ENCODE peak calls at places on chromosomes 11 and 22, in six cellular contexts. M, Z, Q, F, R and H are unnamed samples.

GRCh38 chr11:77191823-77192495 is 63.9 kb downstream of the MYO7A start:
- DNase-seq in M (peak; percentile 90), Z (peak; percentile 91), Q (no peak), F (peak; percentile 26), R (no peak), H (peak; percentile 88)

GRCh38 chr11:103625624-103625965 is 410.8 kb upstream of the DDI1 start:
- DNase-seq in M (no peak), Z (no peak), Q (no peak), F (no peak), R (no peak), H (no peak)

GRCh38 chr22:28395920-28396447 is 283.7 kb downstream of the TTC28 start:
- DNase-seq in M (no peak), Z (no peak), Q (no peak), F (peak; percentile 48), R (no peak), H (no peak)

GRCh38 chr22:27597703-27598444 is 203.7 kb downstream of the MN1 start:
- DNase-seq in M (no peak), Z (no peak), Q (no peak), F (peak; percentile 12), R (no peak), H (peak; percentile 10)

GRCh38 chr11:1440066-1440465 is 46.5 kb downstream of the MOB2 start:
- DNase-seq in M (no peak), Z (no peak), Q (no peak), F (no peak), R (no peak), H (no peak)

GRCh38 chr11:106031210-106031845 is 9.3 kb upstream of the MSANTD4 start:
- DNase-seq in M (no peak), Z (no peak), Q (no peak), F (no peak), R (no peak), H (no peak)

GRCh38 chr11:111510311-111510710 is 1.9 kb downstream of the BTG4 start:
- DNase-seq in M (no peak), Z (no peak), Q (no peak), F (no peak), R (no peak), H (no peak)

GRCh38 chr11:92500463-92500862 is 275.8 kb downstream of the FAT3 start:
- DNase-seq in M (no peak), Z (no peak), Q (no peak), F (peak; percentile 1), R (no peak), H (no peak)

GRCh38 chr11:126163074-126163700 is 48.3 kb downstream of the RPUSD4 start:
- DNase-seq in M (no peak), Z (peak; percentile 85), Q (no peak), F (peak; percentile 92), R (no peak), H (no peak)

GRCh38 chr11:111531687-111532364 is 8.7 kb upstream of the LAYN start:
- DNase-seq in M (no peak), Z (peak; percentile 80), Q (no peak), F (peak; percentile 83), R (no peak), H (no peak)

GRCh38 chr11:1531961-1532586 is 40.0 kb downstream of the DUSP8 start:
- DNase-seq in M (no peak), Z (no peak), Q (peak; percentile 76), F (no peak), R (peak; percentile 91), H (no peak)

GRCh38 chr11:78699606-78700005 is 124.9 kb upstream of the NARS2 start:
- DNase-seq in M (no peak), Z (no peak), Q (no peak), F (no peak), R (no peak), H (no peak)

GRCh38 chr22:23113067-23113846 is 28.5 kb downstream of the RSPH14 start:
- DNase-seq in M (no peak), Z (peak; percentile 41), Q (peak; percentile 30), F (peak; percentile 56), R (peak; percentile 71), H (no peak)

GRCh38 chr22:48493733-48494132 is 1333.9 kb downstream of the BRD1 start:
- DNase-seq in M (no peak), Z (no peak), Q (no peak), F (no peak), R (peak; percentile 6), H (no peak)

GRCh38 chr11:12117200-12117995 is 7.0 kb downstream of the MICAL2 start:
- DNase-seq in M (no peak), Z (no peak), Q (no peak), F (no peak), R (no peak), H (no peak)

GRCh38 chr11:125941606-125942275 is 4.1 kb upstream of the VSIG10L2 start:
- DNase-seq in M (peak; percentile 70), Z (peak; percentile 76), Q (peak; percentile 62), F (peak; percentile 29), R (peak; percentile 74), H (peak; percentile 60)

GRCh38 chr22:19626666-19627065 is 87.6 kb upstream of the SEPTIN5 start:
- DNase-seq in M (no peak), Z (no peak), Q (no peak), F (no peak), R (no peak), H (no peak)

GRCh38 chr11:2574553-2575535 is 125.0 kb downstream of the KCNQ1OT1 start:
- DNase-seq in M (peak; percentile 89), Z (no peak), Q (no peak), F (no peak), R (peak; percentile 30), H (no peak)

GRCh38 chr22:17518379-17518778 is 44.9 kb upstream of the SLC25A18 start:
- DNase-seq in M (no peak), Z (no peak), Q (no peak), F (no peak), R (no peak), H (no peak)

GRCh38 chr11:130278745-130279144 is 36.0 kb downstream of the ZBTB44 start:
- DNase-seq in M (no peak), Z (no peak), Q (no peak), F (peak; percentile 37), R (no peak), H (no peak)

GRCh38 chr11:75100314-75100713 is 3.6 kb upstream of the OR2AT4 start:
- DNase-seq in M (no peak), Z (no peak), Q (no peak), F (no peak), R (no peak), H (no peak)

GRCh38 chr11:102345923-102346322 is 1.1 kb upstream of the BIRC2 start:
- DNase-seq in M (no peak), Z (peak; percentile 13), Q (no peak), F (peak; percentile 37), R (no peak), H (no peak)

GRCh38 chr22:46846154-46846831 is 83.8 kb downstream of the TBC1D22A start:
- DNase-seq in M (no peak), Z (no peak), Q (no peak), F (no peak), R (no peak), H (no peak)

GRCh38 chr22:27154717-27155116 is 497.3 kb downstream of the MIAT start:
- DNase-seq in M (no peak), Z (no peak), Q (no peak), F (no peak), R (no peak), H (no peak)

GRCh38 chr11:97963528-97964331 is 1057.0 kb upstream of the CNTN5 start:
- DNase-seq in M (no peak), Z (no peak), Q (no peak), F (peak; percentile 1), R (no peak), H (no peak)

GRCh38 chr22:23386822-23387580 is 193.1 kb downstream of the IGLL1 start:
- DNase-seq in M (no peak), Z (no peak), Q (no peak), F (no peak), R (no peak), H (no peak)

GRCh38 chr11:134802598-134802997 is 390.6 kb upstream of the B3GAT1 start:
- DNase-seq in M (no peak), Z (no peak), Q (no peak), F (no peak), R (no peak), H (no peak)

GRCh38 chr11:28457481-28458145 is 349.4 kb downstream of the METTL15 start:
- DNase-seq in M (no peak), Z (no peak), Q (no peak), F (no peak), R (no peak), H (no peak)

GRCh38 chr22:48607901-48608650 is 1219.6 kb downstream of the BRD1 start:
- DNase-seq in M (no peak), Z (no peak), Q (no peak), F (no peak), R (no peak), H (no peak)

GRCh38 chr22:35797411-35797810 is 79.7 kb downstream of the APOL5 start:
- DNase-seq in M (no peak), Z (no peak), Q (no peak), F (no peak), R (no peak), H (no peak)
- H3K4me3 ChIP-seq in M (no peak overlapping the region), Z (no peak overlapping the region), Q (no peak overlapping the region), F (no peak overlapping the region), R (no peak overlapping the region), H (no peak overlapping the region)

DNA sequence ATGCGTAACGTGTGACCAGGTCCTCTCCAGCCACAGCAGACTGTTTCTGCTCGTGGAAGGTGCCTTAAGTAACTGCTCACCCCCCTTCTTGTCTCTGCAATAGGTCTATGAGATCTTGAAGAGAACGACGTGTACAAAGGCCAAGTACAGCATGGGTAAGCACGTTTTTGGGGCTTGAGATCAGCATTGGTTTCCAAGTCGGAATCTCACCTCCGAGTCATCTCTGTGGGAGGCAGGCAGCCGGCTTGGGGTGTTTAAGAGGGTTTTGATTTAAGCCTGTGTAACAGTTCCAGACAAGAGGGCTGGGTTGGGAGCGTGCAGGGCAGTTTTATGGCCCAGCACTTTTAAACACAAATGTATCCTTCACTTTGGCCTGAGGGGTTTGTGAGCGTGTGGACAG is 30.1 kb downstream of the ANO1 start:
- DNase-seq in M (no peak), Z (peak; percentile 48), Q (no peak), F (peak; percentile 7), R (no peak), H (no peak)
- H3K4me1 ChIP-seq in M (peaks cover 20% of the 10 kb centered on the region), Z (peaks cover 26% of the 10 kb centered on the region), Q (peaks cover 14% of the 10 kb centered on the region), F (peaks cover 2% of the 10 kb centered on the region), R (peaks cover 11% of the 10 kb centered on the region), H (no peaks in the 10 kb centered on the region)

GRCh38 chr11:33652930-33653329 is 47.7 kb downstream of the C11orf91 start:
- DNase-seq in M (no peak), Z (no peak), Q (no peak), F (no peak), R (no peak), H (no peak)
- H3K27ac ChIP-seq in M (no peak overlapping the region), Z (no peak overlapping the region), Q (no peak overlapping the region), F (no peak overlapping the region), R (peak overlapping the region; percentile 3), H (no peak overlapping the region)

GRCh38 chr11:68375337-68375736 is 62.9 kb downstream of the LRP5 start:
- DNase-seq in M (no peak), Z (no peak), Q (no peak), F (no peak), R (no peak), H (no peak)

GRCh38 chr11:68373189-68373809 is 60.9 kb downstream of the LRP5 start:
- DNase-seq in M (no peak), Z (peak; percentile 66), Q (peak; percentile 59), F (peak; percentile 72), R (no peak), H (no peak)

GRCh38 chr11:68372625-68373024 is 60.2 kb downstream of the LRP5 start:
- DNase-seq in M (no peak), Z (peak; percentile 30), Q (no peak), F (no peak), R (no peak), H (peak; percentile 66)

GRCh38 chr11:68374531-68374930 is 62.1 kb downstream of the LRP5 start:
- DNase-seq in M (no peak), Z (no peak), Q (no peak), F (no peak), R (no peak), H (no peak)

GRCh38 chr11:68373810-68374501 is 61.6 kb downstream of the LRP5 start:
- DNase-seq in M (peak; percentile 61), Z (peak; percentile 62), Q (peak; percentile 67), F (peak; percentile 64), R (peak; percentile 70), H (peak; percentile 50)
- H3K4me3 ChIP-seq in M (no peak overlapping the region), Z (no peak overlapping the region), Q (peak overlapping the region; percentile 36), F (peak overlapping the region; percentile 15), R (peak overlapping the region; percentile 22), H (no peak overlapping the region)